ENCODE peak calls at places on chromosomes 16 and 17, in four cellular contexts. T, Z, F and U are unnamed samples. For H3K4me1 and H3K27me3, the result is how much of the 10 kb centered on the place peaks cover.

GRCh38 chr17:32016231-32016630 is 9.0 kb downstream of the LRRC37B start:
- DNase-seq in T (no peak), F (no peak), Z (no peak), U (no peak)

GRCh38 chr17:37774508-37774907 is 29.6 kb upstream of the HNF1B start:
- DNase-seq in Z (no peak), T (no peak), F (no peak), U (no peak)

GRCh38 chr16:67163164-67163902 is 1.2 kb upstream of the HSF4 start:
- DNase-seq in Z (no peak), F (peak), T (peak), U (no peak)

GRCh38 chr16:85557976-85558589 is 55.0 kb upstream of the GSE1 start:
- DNase-seq in F (peak), T (no peak), Z (no peak), U (no peak)

GRCh38 chr16:67197704-67198103 is 1.2 kb upstream of the ELMO3 start:
- DNase-seq in T (no peak), Z (no peak), F (no peak), U (no peak)

GRCh38 chr17:56939869-56940484 is 20.9 kb downstream of the COIL start:
- DNase-seq in Z (peak), F (no peak), T (peak), U (no peak)

GRCh38 chr17:59786536-59787319 is 79.3 kb downstream of the VMP1 start:
- DNase-seq in Z (peak), F (peak), T (peak), U (peak)

GRCh38 chr16:66662445-66663194 is 33.9 kb downstream of the CMTM4 start:
- DNase-seq in F (no peak), Z (peak), T (no peak), U (peak)

GRCh38 chr17:10752696-10753095 is 22.9 kb upstream of the TMEM220 start:
- DNase-seq in T (no peak), Z (no peak), F (no peak), U (no peak)
- H3K27ac ChIP-seq in T (no peak), Z (no peak), F (no peak), U (no peak)

DNA sequence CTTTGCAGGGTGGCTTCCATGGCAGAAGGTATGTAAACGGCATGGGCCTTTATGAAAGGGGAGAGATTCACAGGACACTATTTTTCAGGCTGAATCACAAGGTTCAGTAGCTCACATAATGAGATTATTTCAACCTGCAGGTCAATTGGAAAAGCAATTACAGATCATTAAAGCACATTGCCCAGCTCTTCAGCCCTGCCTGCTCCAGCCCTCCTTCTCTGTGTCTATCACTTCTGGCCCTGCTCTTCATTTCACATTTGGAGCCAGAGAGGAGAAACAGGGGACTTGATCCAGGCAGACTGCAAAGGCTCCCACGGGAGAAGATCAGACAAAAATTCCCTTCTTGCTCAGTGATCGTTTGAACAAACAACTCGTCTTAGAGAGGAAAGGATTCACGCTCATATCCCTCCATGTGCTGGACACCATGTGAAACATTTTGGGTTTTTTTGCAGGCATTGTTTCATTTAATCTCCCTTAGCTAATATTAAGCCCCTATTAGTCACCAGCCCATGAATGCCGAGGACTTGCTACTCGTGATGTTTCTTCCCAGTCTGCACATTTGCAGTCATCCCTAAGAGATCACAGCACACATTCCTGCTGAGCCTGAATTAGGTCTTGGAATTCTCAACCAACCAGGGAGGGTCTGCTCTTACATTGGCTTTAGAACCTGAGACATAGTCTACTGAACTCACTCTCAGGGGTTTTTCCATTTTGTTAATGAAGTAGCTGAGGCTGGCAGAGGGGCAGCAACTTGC is 443.9 kb upstream of the CCL2 start:
- DNase-seq in F (no peak), Z (no peak), T (peak), U (no peak)
- H3K4me1 ChIP-seq in F (under half), Z (under half), T (under half), U (under half)

DNA sequence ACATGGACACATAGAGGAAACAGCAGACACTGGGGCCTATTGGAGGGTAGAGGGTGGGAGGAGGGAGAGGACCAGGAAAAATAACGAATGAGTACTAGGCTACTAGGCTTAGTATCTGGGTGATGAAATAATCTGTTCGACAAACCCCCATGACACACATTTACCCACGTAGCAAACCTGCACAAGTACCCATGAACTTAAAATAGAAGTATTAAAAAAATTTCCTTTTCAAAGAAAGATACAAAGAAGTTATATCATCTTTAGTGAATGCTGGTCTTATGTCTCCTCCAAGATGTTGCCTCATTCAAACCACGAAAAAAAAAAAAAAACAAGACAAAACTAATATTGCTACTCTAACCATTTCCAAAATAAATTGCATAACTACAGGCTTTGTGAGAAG is 31.7 kb downstream of the MBTD1 start:
- DNase-seq in Z (no peak), T (no peak), F (no peak), U (no peak)
- H3K27me3 ChIP-seq in Z (under half), T (under half), F (under half), U (under half)

DNA sequence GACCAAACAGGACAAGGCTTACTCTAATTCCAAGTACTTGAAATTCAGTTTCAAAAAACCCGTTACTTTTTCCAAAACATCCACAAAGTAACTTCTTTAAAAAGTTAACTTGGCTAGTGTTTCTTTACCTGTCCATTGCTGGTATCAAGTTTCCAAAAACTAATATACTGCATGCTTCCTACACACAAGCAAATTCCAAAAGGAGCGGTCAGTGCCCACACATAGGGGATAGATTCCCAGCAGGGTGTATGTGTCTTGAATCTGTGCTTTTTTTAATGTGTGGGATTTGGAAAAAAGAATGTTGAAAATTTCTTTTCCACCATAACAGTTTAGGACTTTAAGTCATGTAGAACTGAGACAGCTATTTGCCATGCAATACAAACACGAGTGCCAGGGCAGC is 367.8 kb upstream of the SOX9 start:
- DNase-seq in F (no peak), T (no peak), Z (no peak), U (no peak)
- H3K27ac ChIP-seq in F (no peak), T (no peak), Z (no peak), U (no peak)

DNA sequence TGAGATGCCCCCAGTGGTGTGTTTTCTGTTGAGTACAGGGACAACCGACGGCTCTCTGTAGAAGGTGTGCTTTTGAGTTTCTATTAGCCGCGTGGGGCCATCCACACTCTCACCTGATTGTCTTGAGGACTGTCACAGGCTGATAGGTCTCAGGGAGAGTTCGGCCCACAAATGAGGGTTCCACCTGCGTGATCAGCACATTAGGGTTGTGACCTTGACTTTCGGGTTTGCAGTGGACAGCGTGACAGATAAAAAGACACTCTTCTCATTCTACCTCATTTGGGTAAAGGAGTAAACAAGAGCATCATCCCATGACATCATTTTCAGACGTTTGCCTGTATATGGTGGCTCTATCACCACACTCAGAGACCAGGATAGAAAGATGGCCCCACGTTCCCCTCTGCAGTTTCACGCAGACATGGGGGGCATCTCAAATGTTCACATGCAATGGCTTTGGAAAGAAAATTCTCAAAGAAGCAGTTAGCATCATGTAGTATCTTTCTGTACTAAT is 74.3 kb upstream of the MRTFB start:
- DNase-seq in Z (no peak), F (no peak), T (no peak), U (no peak)
- H3K4me1 ChIP-seq in Z (under half), F (under half), T (under half), U (under half)

GRCh38 chr17:17467720-17468119 is 9.1 kb upstream of the MED9 start:
- DNase-seq in T (no peak), F (peak), Z (no peak), U (peak)
- H3K27me3 ChIP-seq in T (under half), F (under half), Z (under half), U (under half)

DNA sequence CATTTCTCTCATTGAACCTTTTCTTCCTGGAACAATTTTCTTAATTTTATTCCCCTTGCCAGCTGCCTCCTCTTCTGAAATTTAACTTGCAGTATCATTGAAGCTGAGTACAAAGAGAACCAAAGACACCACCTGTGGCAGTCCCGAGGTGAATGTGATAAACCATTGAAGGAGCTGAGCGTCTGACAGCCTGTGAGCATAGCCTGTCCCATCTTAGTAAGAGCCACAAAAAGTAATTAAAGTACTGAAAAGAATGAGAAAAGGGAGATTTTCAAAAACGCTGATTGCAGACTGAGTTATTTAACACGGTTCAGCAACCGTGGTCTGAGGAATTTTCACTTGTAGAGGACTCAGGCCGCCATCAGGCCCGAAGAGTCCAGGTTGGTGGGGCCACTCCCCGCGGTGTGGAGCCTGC is 27.2 kb upstream of the ST6GALNAC1 start:
- DNase-seq in Z (no peak), F (no peak), T (no peak), U (no peak)
- H3K27ac ChIP-seq in Z (peak), F (peak), T (no peak), U (peak)

DNA sequence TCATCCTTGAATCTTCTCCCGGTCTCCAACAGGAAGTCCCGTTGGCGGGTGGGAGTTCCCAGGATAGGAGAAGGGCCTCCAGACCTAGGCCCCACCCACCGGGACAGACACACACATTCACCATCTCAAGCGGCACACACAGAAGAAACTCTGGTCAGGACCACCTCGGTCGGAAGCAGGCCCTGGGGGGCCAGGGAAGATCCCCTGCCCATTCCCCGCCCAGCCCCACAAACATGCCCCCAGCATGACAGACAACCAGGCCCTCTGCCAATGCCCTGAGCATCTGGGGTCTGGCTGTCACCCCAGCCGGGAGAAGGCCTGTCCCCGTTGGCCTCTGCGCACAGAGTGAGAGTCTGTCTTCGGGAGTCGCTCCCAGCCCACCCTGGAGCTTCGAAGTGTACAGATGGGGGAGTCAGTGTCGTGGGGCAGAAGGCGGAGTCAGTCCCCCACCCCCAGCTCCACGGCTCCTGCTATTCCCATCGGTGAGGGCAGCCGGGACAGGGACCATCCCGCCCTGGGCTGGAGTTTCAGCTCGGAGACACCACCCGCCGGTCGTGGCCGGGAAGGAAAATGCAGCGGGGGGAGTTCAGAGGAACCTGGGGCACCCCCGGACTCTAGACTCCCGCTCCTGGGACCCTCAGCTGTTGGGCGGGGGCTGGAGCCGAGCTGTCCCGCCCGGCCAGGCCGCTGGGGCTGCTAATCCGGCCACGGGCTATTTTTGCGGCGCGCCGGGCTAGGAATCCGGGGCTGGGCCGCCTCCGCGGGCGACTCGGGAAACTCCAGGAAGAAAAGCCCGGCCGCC is 690 bp downstream of the RHBDF1 start:
- DNase-seq in T (peak), F (peak), Z (peak), U (peak)
- H3K4me1 ChIP-seq in T (under half), F (under half), Z (half or more), U (half or more)